ENCODE peak calls at places on chromosomes 16 and 17, in four cellular contexts. J is Caco-2, G is lower lobe of right lung, N is HCT116. B is an unnamed sample.

GRCh38 chr17:32875904-32876413 is 965 bp downstream of the MYO1D start:
- DNase-seq in J (no peak), G (no peak), N (no peak), B (no peak)

GRCh38 chr17:53058031-53058430 is 764.7 kb upstream of the KIF2B start:
- DNase-seq in G (no peak), N (no peak), J (no peak), B (no peak)

GRCh38 chr17:7234100-7235012 is at the start of gene DVL2:
- DNase-seq in G (peak; percentile 97), N (peak; percentile 88), J (peak; percentile 88), B (no peak)

GRCh38 chr17:19333132-19333440 is 29.4 kb downstream of the B9D1 start:
- DNase-seq in N (no peak), G (no peak), J (no peak), B (no peak)

GRCh38 chr17:77332034-77332971 is 191.5 kb downstream of the SEC14L1 start:
- DNase-seq in N (no peak), G (peak; percentile 40), J (no peak), B (no peak)

GRCh38 chr17:1438593-1439083 is 17.4 kb downstream of the CRK start:
- DNase-seq in N (no peak), G (no peak), J (no peak), B (no peak)

GRCh38 chr16:87897563-87898505 is 28.5 kb upstream of the SLC7A5 start:
- DNase-seq in J (no peak), G (no peak), N (no peak), B (no peak)

GRCh38 chr16:50245417-50246298 is 20.7 kb upstream of the ADCY7 start:
- DNase-seq in J (peak; percentile 90), G (peak; percentile 77), N (peak; percentile 39), B (no peak)

GRCh38 chr16:84699147-84699711 is 571 bp upstream of the USP10 start:
- DNase-seq in N (no peak), J (no peak), G (no peak), B (no peak)

GRCh38 chr17:14748036-14748715 is 447.3 kb downstream of the HS3ST3B1 start:
- DNase-seq in N (no peak), G (peak; percentile 67), J (no peak), B (no peak)

GRCh38 chr16:5349661-5350060 is 252.1 kb upstream of the EEF2KMT start:
- DNase-seq in J (no peak), N (no peak), G (no peak), B (no peak)

GRCh38 chr17:80117491-80118401 is 16.4 kb downstream of the GAA start:
- DNase-seq in G (no peak), J (no peak), N (no peak), B (no peak)

GRCh38 chr17:19369107-19369778 is 6.7 kb upstream of the B9D1 start:
- DNase-seq in J (no peak), N (no peak), G (no peak), B (no peak)

GRCh38 chr16:12551946-12552345 is 251.7 kb downstream of the CPPED1 start:
- DNase-seq in J (peak; percentile 34), N (no peak), G (no peak), B (no peak)

GRCh38 chr17:43740541-43740940 is 18.1 kb downstream of the SOST start:
- DNase-seq in G (no peak), J (no peak), N (no peak), B (no peak)

GRCh38 chr17:14334919-14335318 is 34.0 kb downstream of the HS3ST3B1 start:
- DNase-seq in J (no peak), G (no peak), N (no peak), B (no peak)

GRCh38 chr17:59154721-59155438 is at the start of gene SKA2:
- DNase-seq in G (peak; percentile 96), N (no peak), J (peak; percentile 99), B (no peak)

GRCh38 chr16:68563631-68564366 is 24.7 kb downstream of the ZFP90 start:
- DNase-seq in N (no peak), G (no peak), J (no peak), B (no peak)

GRCh38 chr16:85998178-85998867 is 99.4 kb downstream of the IRF8 start:
- DNase-seq in G (no peak), J (no peak), N (no peak), B (no peak)

GRCh38 chr17:67672592-67672991 is 45.1 kb upstream of the NOL11 start:
- DNase-seq in N (no peak), G (no peak), J (no peak), B (no peak)

GRCh38 chr16:88302666-88303065 is 80.1 kb upstream of the ZNF469 start:
- DNase-seq in G (no peak), N (no peak), J (no peak), B (no peak)

GRCh38 chr17:28384281-28385036 is 13.0 kb downstream of the SARM1 start:
- DNase-seq in G (peak; percentile 88), J (peak; percentile 83), N (no peak), B (peak; percentile 83)

GRCh38 chr16:56675685-56676210 is 6.1 kb downstream of the MT1H start:
- DNase-seq in J (no peak), G (no peak), N (no peak), B (no peak)

GRCh38 chr17:60671482-60671881 is 6.2 kb upstream of the BCAS3 start:
- DNase-seq in J (no peak), N (no peak), G (no peak), B (no peak)

GRCh38 chr17:14317383-14317782 is 16.5 kb downstream of the HS3ST3B1 start:
- DNase-seq in J (no peak), G (no peak), N (no peak), B (no peak)

GRCh38 chr17:41785091-41785875 is 1.2 kb downstream of the JUP start:
- DNase-seq in G (no peak), N (no peak), J (peak; percentile 82), B (no peak)
- H3K4me3 ChIP-seq in G (peak overlapping the region; percentile 84), N (peak overlapping the region; percentile 80), J (peak overlapping the region; percentile 82), B (peak overlapping the region; percentile 88)

GRCh38 chr17:81527591-81528383 is at the start of gene FSCN2:
- DNase-seq in G (peak; percentile 59), J (no peak), N (no peak), B (no peak)
- TF ChIP-seq CTCF in G (no peak), J (no peak), N (peak; percentile 60), B (no peak)

GRCh38 chr16:2982402-2982801 is 2.2 kb upstream of the PKMYT1 start:
- DNase-seq in G (no peak), J (no peak), N (no peak), B (no peak)

GRCh38 chr16:2979669-2980226 is 498 bp downstream of the PKMYT1 start:
- DNase-seq in G (no peak), N (no peak), J (peak; percentile 60), B (no peak)

GRCh38 chr16:2980227-2981176 is at the start of gene PKMYT1:
- DNase-seq in J (peak; percentile 95), G (peak; percentile 94), N (peak; percentile 56), B (no peak)

GRCh38 chr16:2981899-2982250 is 1.6 kb upstream of the PKMYT1 start:
- DNase-seq in G (no peak), J (no peak), N (no peak), B (no peak)

DNA sequence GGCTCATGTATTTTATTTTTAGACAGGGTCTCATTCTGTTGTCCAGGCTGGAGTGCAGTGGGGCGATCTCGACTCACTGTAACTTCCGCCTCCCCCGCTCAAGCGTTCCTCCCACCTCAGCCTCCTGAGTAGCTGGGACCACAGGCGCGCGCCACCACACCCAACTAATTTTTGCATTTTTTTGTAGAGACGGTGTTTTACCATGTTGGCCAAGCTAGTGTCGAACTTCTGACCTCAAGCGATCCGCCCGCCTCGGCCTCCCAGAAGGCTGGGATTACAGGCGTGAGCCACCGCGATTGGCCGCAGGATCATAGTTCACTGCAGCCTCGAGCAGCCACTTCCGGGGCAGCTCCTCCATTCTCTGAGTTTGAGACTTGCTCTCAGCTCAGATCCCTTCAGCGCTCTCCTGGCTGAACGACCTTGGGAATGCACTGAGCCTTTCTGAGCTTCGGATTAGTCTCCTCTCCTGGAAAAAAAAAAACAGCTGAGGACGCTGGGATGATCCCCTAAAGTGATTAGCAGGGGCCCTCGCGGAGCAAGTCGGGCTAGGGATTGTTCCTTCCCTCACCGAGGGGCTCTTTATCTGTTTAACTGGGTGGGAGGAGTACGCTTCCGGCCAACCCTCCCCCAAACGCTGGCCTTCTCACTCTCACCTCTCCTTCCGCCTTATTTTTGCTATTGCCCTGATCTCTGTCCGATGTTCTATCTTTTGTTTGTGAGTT is 1.1 kb upstream of the PKMYT1 start:
- DNase-seq in N (no peak), J (no peak), G (no peak), B (no peak)
- H3K4me3 ChIP-seq in N (peak overlapping the region; percentile 99), J (peak overlapping the region; percentile 82), G (peak overlapping the region; percentile 67), B (peak overlapping the region; percentile 63)

GRCh38 chr16:54936979-54937672 is 6.5 kb downstream of the IRX5 start:
- DNase-seq in N (no peak), J (no peak), G (peak; percentile 80), B (no peak)
- TF ChIP-seq CTCF in N (peak; percentile 69), J (no peak), G (peak; percentile 51), B (no peak)

DNA sequence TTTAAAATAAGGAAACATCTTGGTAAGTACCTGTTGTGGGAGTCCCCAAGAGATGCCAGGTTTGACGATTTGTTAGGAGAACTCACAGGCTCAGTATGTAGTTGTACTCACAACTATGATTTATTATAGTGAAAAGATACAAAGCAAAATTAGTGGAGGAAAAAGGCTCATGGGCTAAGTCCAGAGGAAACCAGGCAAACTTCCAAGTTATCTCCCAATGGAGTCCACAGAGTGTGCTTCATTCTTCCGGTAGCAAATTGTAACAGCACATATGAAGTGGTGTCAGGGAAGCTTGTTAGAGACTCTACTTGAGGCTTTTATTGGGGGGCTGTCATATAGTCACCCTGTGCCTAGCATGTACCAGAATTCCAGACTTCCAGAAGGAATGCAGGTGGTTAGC is 2.3 kb downstream of the DDX19A start:
- DNase-seq in N (no peak), G (no peak), J (no peak), B (no peak)
- H3K4me3 ChIP-seq in N (no peak overlapping the region), G (no peak overlapping the region), J (no peak overlapping the region), B (no peak overlapping the region)

GRCh38 chr17:4368341-4368740 is 1.9 kb upstream of the UBE2G1 start:
- DNase-seq in J (no peak), N (no peak), G (no peak), B (no peak)
- TF ChIP-seq CTCF in J (no peak), N (no peak), G (no peak), B (no peak)